ENCODE peak calls at places on chromosome 2, in five cellular contexts. R is mammary epithelial cell, D is IMR-90, P is neural progenitor cell, I is PC-3. M is an unnamed sample. For H4K20me1, the result is how much of the 10 kb centered on the place peaks cover.

GRCh38 chr2:73920577-73921545 is 5.8 kb upstream of the DGUOK start:
- DNase-seq in R (no peak), D (peak), P (peak), I (no peak), M (no peak)

GRCh38 chr2:220162320-220162719 is 534.9 kb downstream of the SLC4A3 start:
- DNase-seq in R (no peak), D (peak), P (no peak), I (peak), M (no peak)

GRCh38 chr2:230814616-230815015 is 50.1 kb upstream of the ITM2C start:
- DNase-seq in R (no peak), D (peak), P (peak), I (peak), M (no peak)

GRCh38 chr2:151238527-151239487 is 22.9 kb downstream of the RBM43 start:
- DNase-seq in R (peak), D (peak), P (peak), I (peak), M (no peak)

GRCh38 chr2:47488870-47489584 is 86.1 kb downstream of the MSH2 start:
- DNase-seq in R (peak), D (peak), P (no peak), I (peak), M (peak)

GRCh38 chr2:186903183-186903582 is 54.2 kb upstream of the ZSWIM2 start:
- DNase-seq in R (no peak), D (no peak), P (no peak), I (peak), M (no peak)

GRCh38 chr2:102848366-102848839 is 86.6 kb downstream of the TMEM182 start:
- DNase-seq in R (peak), D (peak), P (peak), I (peak), M (no peak)

GRCh38 chr2:88669371-88670214 is 21.9 kb upstream of the RPIA start:
- DNase-seq in R (peak), D (peak), P (peak), I (peak), M (no peak)

GRCh38 chr2:213034578-213034977 is 116.8 kb downstream of the IKZF2 start:
- DNase-seq in R (no peak), D (no peak), P (no peak), I (no peak), M (no peak)

GRCh38 chr2:149365826-149366583 is 35.6 kb downstream of the LYPD6 start:
- DNase-seq in R (peak), D (peak), P (no peak), I (peak), M (peak)

GRCh38 chr2:170651603-170652002 is 63.5 kb upstream of the SP5 start:
- DNase-seq in R (no peak), D (no peak), P (no peak), I (no peak), M (no peak)

DNA sequence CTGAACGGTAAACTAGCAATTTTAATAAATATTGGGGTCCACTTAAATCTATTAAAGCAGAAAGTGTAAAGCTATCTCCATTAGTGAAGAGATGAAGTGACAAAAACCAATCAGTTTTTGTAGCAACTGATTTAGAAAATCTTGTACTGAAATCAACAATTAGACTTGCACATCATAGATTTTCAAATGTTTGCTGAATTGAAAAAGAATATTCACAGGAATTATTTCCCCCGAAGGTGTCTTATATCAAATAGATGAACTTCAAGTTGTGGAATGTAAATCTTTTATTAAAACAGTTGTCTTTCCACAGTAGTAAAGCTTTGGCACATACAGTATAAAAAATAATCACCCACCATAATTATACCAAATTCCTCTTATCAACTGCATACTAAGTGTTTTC is 48.7 kb downstream of the ATIC start:
- DNase-seq in R (no peak), D (no peak), P (no peak), I (no peak), M (no peak)
- H4K20me1 ChIP-seq in R (under half), D (under half), P (under half), I (under half), M (under half)

DNA sequence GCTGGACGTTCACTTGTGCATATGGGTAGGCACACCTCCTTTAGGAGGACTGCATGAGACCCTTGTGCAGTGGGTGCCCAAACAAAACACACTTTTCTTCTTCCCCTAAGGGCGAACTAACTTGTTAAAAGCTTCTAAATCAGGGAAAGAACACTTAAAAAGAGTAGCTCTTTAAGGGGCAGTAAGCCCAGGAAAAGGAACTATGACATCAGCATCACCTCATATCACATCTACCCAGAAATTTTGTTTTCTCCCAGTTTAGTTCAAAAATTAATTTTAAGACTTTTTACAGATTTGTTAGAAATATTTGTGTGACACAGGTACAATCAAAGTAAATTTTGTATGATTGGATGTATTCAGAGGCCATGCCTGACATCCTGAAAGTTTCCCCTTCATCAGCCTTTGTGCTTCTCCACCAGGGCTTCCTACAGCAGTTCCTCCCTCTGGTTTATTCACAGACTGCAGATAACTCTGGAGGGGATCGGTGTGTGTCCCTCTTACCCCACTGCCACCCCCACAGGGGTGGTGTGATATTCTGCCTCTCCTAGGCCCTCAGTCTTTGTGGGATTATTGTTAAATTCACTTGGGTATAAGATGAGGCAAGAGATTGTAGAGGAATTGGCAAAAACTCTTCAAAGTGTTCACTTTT is 27.6 kb downstream of the BCL2L11 start:
- DNase-seq in R (no peak), D (no peak), P (no peak), I (no peak), M (no peak)
- H4K20me1 ChIP-seq in R (under half), D (under half), P (half or more), I (under half), M (under half)

DNA sequence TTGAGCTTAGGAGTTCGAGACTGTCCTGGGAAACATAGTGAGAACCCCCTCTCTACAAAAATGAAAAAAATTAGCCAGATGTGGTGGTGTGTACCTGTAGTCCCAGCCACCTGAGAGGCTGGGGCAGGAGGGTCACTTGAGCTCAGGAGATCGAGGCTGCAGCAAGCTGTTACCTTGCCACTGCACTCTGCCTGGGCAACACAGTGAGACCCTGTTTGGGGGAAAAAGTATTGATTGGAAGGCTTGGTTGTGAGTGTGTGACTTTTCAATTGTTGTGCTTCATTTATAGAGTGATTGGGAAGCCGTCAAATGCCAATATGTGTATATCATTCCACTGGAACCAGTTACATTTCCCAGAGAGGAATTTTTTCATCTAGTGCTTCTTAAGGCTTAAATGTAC is 15.2 kb downstream of the WDR43 start:
- DNase-seq in R (no peak), D (no peak), P (no peak), I (no peak), M (no peak)
- H4K20me1 ChIP-seq in R (under half), D (under half), P (half or more), I (half or more), M (under half)

GRCh38 chr2:217944366-217944765 is 58.4 kb downstream of the TNS1 start:
- DNase-seq in R (no peak), D (no peak), P (no peak), I (no peak), M (no peak)

GRCh38 chr2:217944923-217945322 is 57.9 kb downstream of the TNS1 start:
- DNase-seq in R (no peak), D (no peak), P (no peak), I (no peak), M (no peak)

GRCh38 chr2:217945530-217945929 is 57.3 kb downstream of the TNS1 start:
- DNase-seq in R (no peak), D (no peak), P (no peak), I (no peak), M (no peak)

GRCh38 chr2:217947341-217948316 is 55.2 kb downstream of the TNS1 start:
- DNase-seq in R (no peak), D (no peak), P (no peak), I (no peak), M (no peak)

GRCh38 chr2:217946071-217946470 is 56.7 kb downstream of the TNS1 start:
- DNase-seq in R (no peak), D (no peak), P (no peak), I (no peak), M (no peak)
- H4K20me1 ChIP-seq in R (under half), D (half or more), P (under half), I (under half), M (under half)